ENCODE peak calls at places on chromosome 6, in seven cellular contexts. One of them, this sample, is unnamed.

GRCh38 chr6:68559716-68560115 is 75.4 kb upstream of the ADGRB3 start:
- DNase-seq in A549: no peak
- DNase-seq in heart left ventricle: no peak
- DNase-seq in GM23248: no peak
- DNase-seq in transverse colon: no peak
- DNase-seq in pancreas: no peak
- DNase-seq in DND-41: no peak
- DNase-seq in this sample: no peak

GRCh38 chr6:152975204-152975915 is 7.5 kb downstream of the FBXO5 start:
- DNase-seq in A549: no peak
- DNase-seq in heart left ventricle: no peak
- DNase-seq in GM23248: no peak
- DNase-seq in transverse colon: no peak
- DNase-seq in pancreas: no peak
- DNase-seq in DND-41: no peak
- DNase-seq in this sample: peak; percentile 15

GRCh38 chr6:125611573-125612399 is 137.6 kb upstream of the HEY2 start:
- DNase-seq in A549: no peak
- DNase-seq in heart left ventricle: no peak
- DNase-seq in GM23248: no peak
- DNase-seq in transverse colon: no peak
- DNase-seq in pancreas: no peak
- DNase-seq in DND-41: no peak
- DNase-seq in this sample: no peak

GRCh38 chr6:135944120-135944519 is 92.6 kb downstream of the PDE7B start:
- DNase-seq in A549: no peak
- DNase-seq in heart left ventricle: no peak
- DNase-seq in GM23248: no peak
- DNase-seq in transverse colon: no peak
- DNase-seq in pancreas: no peak
- DNase-seq in DND-41: no peak
- DNase-seq in this sample: no peak

GRCh38 chr6:33213166-33213988 is 5.1 kb downstream of the RING1 start:
- DNase-seq in A549: no peak
- DNase-seq in heart left ventricle: peak; percentile 70
- DNase-seq in GM23248: peak; percentile 54
- DNase-seq in transverse colon: no peak
- DNase-seq in pancreas: peak; percentile 48
- DNase-seq in DND-41: no peak
- DNase-seq in this sample: no peak

GRCh38 chr6:158819213-158819976 is at the start of gene EZR:
- DNase-seq in A549: peak; percentile 77
- DNase-seq in heart left ventricle: peak; percentile 92
- DNase-seq in GM23248: peak; percentile 84
- DNase-seq in transverse colon: peak; percentile 90
- DNase-seq in pancreas: peak; percentile 89
- DNase-seq in DND-41: peak; percentile 90
- DNase-seq in this sample: peak; percentile 86

GRCh38 chr6:89843070-89843469 is 13.4 kb downstream of the CASP8AP2 start:
- DNase-seq in A549: no peak
- DNase-seq in heart left ventricle: no peak
- DNase-seq in GM23248: peak; percentile 67
- DNase-seq in transverse colon: no peak
- DNase-seq in pancreas: no peak
- DNase-seq in DND-41: no peak
- DNase-seq in this sample: no peak

GRCh38 chr6:19921821-19922220 is 84.7 kb downstream of the ID4 start:
- DNase-seq in A549: no peak
- DNase-seq in heart left ventricle: no peak
- DNase-seq in GM23248: no peak
- DNase-seq in transverse colon: no peak
- DNase-seq in pancreas: no peak
- DNase-seq in DND-41: no peak
- DNase-seq in this sample: no peak

GRCh38 chr6:35170166-35170565 is 29.0 kb upstream of the TCP11 start:
- DNase-seq in A549: no peak
- DNase-seq in heart left ventricle: no peak
- DNase-seq in GM23248: peak; percentile 88
- DNase-seq in transverse colon: no peak
- DNase-seq in pancreas: no peak
- DNase-seq in DND-41: no peak
- DNase-seq in this sample: no peak

GRCh38 chr6:42278131-42278853 is 60.6 kb upstream of the MRPS10 start:
- DNase-seq in A549: no peak
- DNase-seq in heart left ventricle: no peak
- DNase-seq in GM23248: no peak
- DNase-seq in transverse colon: no peak
- DNase-seq in pancreas: no peak
- DNase-seq in DND-41: peak; percentile 29
- DNase-seq in this sample: peak; percentile 32

GRCh38 chr6:33627876-33628275 is 6.8 kb downstream of the ITPR3 start:
- DNase-seq in A549: no peak
- DNase-seq in heart left ventricle: no peak
- DNase-seq in GM23248: no peak
- DNase-seq in transverse colon: peak; percentile 65
- DNase-seq in pancreas: no peak
- DNase-seq in DND-41: no peak
- DNase-seq in this sample: no peak

GRCh38 chr6:128560966-128561365 is 40.6 kb upstream of the PTPRK start:
- DNase-seq in A549: no peak
- DNase-seq in heart left ventricle: no peak
- DNase-seq in GM23248: no peak
- DNase-seq in transverse colon: no peak
- DNase-seq in pancreas: no peak
- DNase-seq in DND-41: no peak
- DNase-seq in this sample: no peak

GRCh38 chr6:46719099-46719498 is 16.1 kb downstream of the PLA2G7 start:
- DNase-seq in A549: no peak
- DNase-seq in heart left ventricle: no peak
- DNase-seq in GM23248: peak; percentile 48
- DNase-seq in transverse colon: no peak
- DNase-seq in pancreas: no peak
- DNase-seq in DND-41: no peak
- DNase-seq in this sample: no peak

GRCh38 chr6:168636147-168636982 is 195.4 kb downstream of the SMOC2 start:
- DNase-seq in A549: no peak
- DNase-seq in heart left ventricle: no peak
- DNase-seq in GM23248: no peak
- DNase-seq in transverse colon: no peak
- DNase-seq in pancreas: no peak
- DNase-seq in DND-41: no peak
- DNase-seq in this sample: no peak

GRCh38 chr6:51790946-51791345 is 296.5 kb downstream of the PKHD1 start:
- DNase-seq in A549: no peak
- DNase-seq in heart left ventricle: no peak
- DNase-seq in GM23248: no peak
- DNase-seq in transverse colon: no peak
- DNase-seq in pancreas: no peak
- DNase-seq in DND-41: no peak
- DNase-seq in this sample: no peak

GRCh38 chr6:126175251-126175650 is 164.7 kb upstream of the CENPW start:
- DNase-seq in A549: no peak
- DNase-seq in heart left ventricle: no peak
- DNase-seq in GM23248: no peak
- DNase-seq in transverse colon: no peak
- DNase-seq in pancreas: no peak
- DNase-seq in DND-41: no peak
- DNase-seq in this sample: no peak

GRCh38 chr6:74137910-74138309 is 441.9 kb downstream of the CD109 start:
- DNase-seq in A549: no peak
- DNase-seq in heart left ventricle: no peak
- DNase-seq in GM23248: peak; percentile 83
- DNase-seq in transverse colon: no peak
- DNase-seq in pancreas: no peak
- DNase-seq in DND-41: no peak
- DNase-seq in this sample: no peak

GRCh38 chr6:31070711-31071197 is 41.6 kb downstream of the C6orf15 start:
- DNase-seq in A549: peak; percentile 47
- DNase-seq in heart left ventricle: no peak
- DNase-seq in GM23248: peak; percentile 89
- DNase-seq in transverse colon: no peak
- DNase-seq in pancreas: peak; percentile 33
- DNase-seq in DND-41: peak; percentile 15
- DNase-seq in this sample: no peak

GRCh38 chr6:41622210-41622990 is 15.9 kb upstream of the MDFI start:
- DNase-seq in A549: no peak
- DNase-seq in heart left ventricle: no peak
- DNase-seq in GM23248: no peak
- DNase-seq in transverse colon: no peak
- DNase-seq in pancreas: no peak
- DNase-seq in DND-41: no peak
- DNase-seq in this sample: no peak

GRCh38 chr6:11322252-11322885 is 89.9 kb upstream of the NEDD9 start:
- DNase-seq in A549: no peak
- DNase-seq in heart left ventricle: no peak
- DNase-seq in GM23248: no peak
- DNase-seq in transverse colon: no peak
- DNase-seq in pancreas: no peak
- DNase-seq in DND-41: no peak
- DNase-seq in this sample: no peak

GRCh38 chr6:32885698-32886286 is 31.8 kb downstream of the PSMB9 start:
- DNase-seq in A549: peak; percentile 39
- DNase-seq in heart left ventricle: no peak
- DNase-seq in GM23248: peak; percentile 75
- DNase-seq in transverse colon: no peak
- DNase-seq in pancreas: no peak
- DNase-seq in DND-41: no peak
- DNase-seq in this sample: no peak

GRCh38 chr6:111550953-111551352 is 54.7 kb downstream of the TRAF3IP2 start:
- DNase-seq in A549: no peak
- DNase-seq in heart left ventricle: no peak
- DNase-seq in GM23248: no peak
- DNase-seq in transverse colon: no peak
- DNase-seq in pancreas: no peak
- DNase-seq in DND-41: no peak
- DNase-seq in this sample: no peak

GRCh38 chr6:89999154-89999553 is 104.9 kb downstream of the GJA10 start:
- DNase-seq in A549: no peak
- DNase-seq in heart left ventricle: peak; percentile 70
- DNase-seq in GM23248: peak; percentile 57
- DNase-seq in transverse colon: peak; percentile 88
- DNase-seq in pancreas: peak; percentile 60
- DNase-seq in DND-41: no peak
- DNase-seq in this sample: no peak

GRCh38 chr6:53352360-53352759 is 3.6 kb upstream of the ELOVL5 start:
- DNase-seq in A549: no peak
- DNase-seq in heart left ventricle: no peak
- DNase-seq in GM23248: no peak
- DNase-seq in transverse colon: no peak
- DNase-seq in pancreas: no peak
- DNase-seq in DND-41: no peak
- DNase-seq in this sample: no peak

GRCh38 chr6:56199956-56200355 is 47.4 kb downstream of the COL21A1 start:
- DNase-seq in A549: no peak
- DNase-seq in heart left ventricle: no peak
- DNase-seq in GM23248: peak; percentile 54
- DNase-seq in transverse colon: no peak
- DNase-seq in pancreas: no peak
- DNase-seq in DND-41: no peak
- DNase-seq in this sample: no peak

GRCh38 chr6:133888931-133889556 is at the start of gene TCF21:
- DNase-seq in A549: no peak
- DNase-seq in heart left ventricle: peak; percentile 72
- DNase-seq in GM23248: peak; percentile 62
- DNase-seq in transverse colon: peak; percentile 39
- DNase-seq in pancreas: no peak
- DNase-seq in DND-41: no peak
- DNase-seq in this sample: no peak

GRCh38 chr6:7251861-7252260 is 61.1 kb downstream of the SSR1 start:
- DNase-seq in A549: no peak
- DNase-seq in heart left ventricle: no peak
- DNase-seq in GM23248: no peak
- DNase-seq in transverse colon: no peak
- DNase-seq in pancreas: no peak
- DNase-seq in DND-41: no peak
- DNase-seq in this sample: no peak
- H3K27ac ChIP-seq in A549: no peak overlapping the region
- H3K27ac ChIP-seq in heart left ventricle: no peak overlapping the region
- H3K27ac ChIP-seq in GM23248: no peak overlapping the region
- H3K27ac ChIP-seq in transverse colon: peak overlapping the region; percentile 14
- H3K27ac ChIP-seq in pancreas: no peak overlapping the region
- H3K27ac ChIP-seq in DND-41: no peak overlapping the region
- H3K27ac ChIP-seq in this sample: no peak overlapping the region

GRCh38 chr6:138465007-138465645 is 34.2 kb downstream of the NHSL1 start:
- DNase-seq in A549: peak; percentile 10
- DNase-seq in heart left ventricle: no peak
- DNase-seq in GM23248: peak; percentile 95
- DNase-seq in transverse colon: no peak
- DNase-seq in pancreas: no peak
- DNase-seq in DND-41: no peak
- DNase-seq in this sample: no peak

GRCh38 chr6:138464085-138464484 is 35.2 kb downstream of the NHSL1 start:
- DNase-seq in A549: no peak
- DNase-seq in heart left ventricle: no peak
- DNase-seq in GM23248: no peak
- DNase-seq in transverse colon: no peak
- DNase-seq in pancreas: no peak
- DNase-seq in DND-41: no peak
- DNase-seq in this sample: no peak

GRCh38 chr6:138473144-138473543 is 26.1 kb downstream of the NHSL1 start:
- DNase-seq in A549: no peak
- DNase-seq in heart left ventricle: no peak
- DNase-seq in GM23248: no peak
- DNase-seq in transverse colon: no peak
- DNase-seq in pancreas: no peak
- DNase-seq in DND-41: no peak
- DNase-seq in this sample: no peak

GRCh38 chr6:138467901-138468300 is 31.4 kb downstream of the NHSL1 start:
- DNase-seq in A549: no peak
- DNase-seq in heart left ventricle: no peak
- DNase-seq in GM23248: no peak
- DNase-seq in transverse colon: no peak
- DNase-seq in pancreas: no peak
- DNase-seq in DND-41: no peak
- DNase-seq in this sample: no peak

GRCh38 chr6:138468320-138469015 is 30.8 kb downstream of the NHSL1 start:
- DNase-seq in A549: peak; percentile 21
- DNase-seq in heart left ventricle: no peak
- DNase-seq in GM23248: peak; percentile 66
- DNase-seq in transverse colon: no peak
- DNase-seq in pancreas: no peak
- DNase-seq in DND-41: no peak
- DNase-seq in this sample: no peak
- H3K4me3 ChIP-seq in A549: peak overlapping the region; percentile 29
- H3K4me3 ChIP-seq in heart left ventricle: no peak overlapping the region
- H3K4me3 ChIP-seq in GM23248: no peak overlapping the region
- H3K4me3 ChIP-seq in transverse colon: no peak overlapping the region
- H3K4me3 ChIP-seq in pancreas: no peak overlapping the region
- H3K4me3 ChIP-seq in DND-41: no peak overlapping the region
- H3K4me3 ChIP-seq in this sample: no peak overlapping the region

GRCh38 chr6:4895971-4896370 is 107.9 kb downstream of the RPP40 start:
- DNase-seq in A549: no peak
- DNase-seq in heart left ventricle: no peak
- DNase-seq in GM23248: no peak
- DNase-seq in transverse colon: no peak
- DNase-seq in pancreas: no peak
- DNase-seq in DND-41: no peak
- DNase-seq in this sample: no peak
- H3K27ac ChIP-seq in A549: no peak overlapping the region
- H3K27ac ChIP-seq in heart left ventricle: no peak overlapping the region
- H3K27ac ChIP-seq in GM23248: no peak overlapping the region
- H3K27ac ChIP-seq in transverse colon: no peak overlapping the region
- H3K27ac ChIP-seq in pancreas: no peak overlapping the region
- H3K27ac ChIP-seq in DND-41: no peak overlapping the region
- H3K27ac ChIP-seq in this sample: no peak overlapping the region

GRCh38 chr6:107819976-107820551 is 4.0 kb downstream of the SCML4 start:
- DNase-seq in A549: no peak
- DNase-seq in heart left ventricle: no peak
- DNase-seq in GM23248: peak; percentile 71
- DNase-seq in transverse colon: peak; percentile 24
- DNase-seq in pancreas: no peak
- DNase-seq in DND-41: no peak
- DNase-seq in this sample: peak; percentile 60
- H3K4me3 ChIP-seq in A549: no peak overlapping the region
- H3K4me3 ChIP-seq in heart left ventricle: peak overlapping the region; percentile 20
- H3K4me3 ChIP-seq in GM23248: peak overlapping the region; percentile 63
- H3K4me3 ChIP-seq in transverse colon: no peak overlapping the region
- H3K4me3 ChIP-seq in pancreas: no peak overlapping the region
- H3K4me3 ChIP-seq in DND-41: no peak overlapping the region
- H3K4me3 ChIP-seq in this sample: peak overlapping the region; percentile 68